ENCODE peak calls at places on chromosomes 11 and 22, in five cellular contexts. Q is right lobe of liver, U is fibroblast of villous mesenchyme, R is Calu3, B is endodermal cell. M is an unnamed sample.

GRCh38 chr11:117545706-117546105 is 218.1 kb downstream of the CEP164 start:
- DNase-seq in Q (no peak), U (no peak), R (no peak), B (no peak), M (no peak)

GRCh38 chr22:24542641-24543040 is 12.3 kb downstream of the GUCD1 start:
- DNase-seq in Q (peak; percentile 77), U (no peak), R (no peak), B (no peak), M (no peak)

GRCh38 chr11:110691961-110692360 is 20.3 kb downstream of the ARHGAP20 start:
- DNase-seq in Q (no peak), U (no peak), R (no peak), B (no peak), M (no peak)

GRCh38 chr22:39738746-39739145 is 154.8 kb downstream of the ENTHD1 start:
- DNase-seq in Q (no peak), U (peak; percentile 52), R (no peak), B (no peak), M (no peak)

GRCh38 chr11:117180020-117180419 is 1.5 kb downstream of the SIDT2 start:
- DNase-seq in Q (peak; percentile 19), U (peak; percentile 48), R (no peak), B (peak; percentile 54), M (no peak)

GRCh38 chr11:129922674-129923073 is 27.3 kb upstream of the NFRKB start:
- DNase-seq in Q (no peak), U (no peak), R (no peak), B (no peak), M (no peak)

GRCh38 chr11:116580828-116581227 is 192.0 kb downstream of the BUD13 start:
- DNase-seq in Q (no peak), U (no peak), R (no peak), B (peak; percentile 94), M (peak; percentile 15)

GRCh38 chr11:32659672-32660071 is 76.0 kb downstream of the EIF3M start:
- DNase-seq in Q (no peak), U (no peak), R (no peak), B (no peak), M (no peak)

GRCh38 chr11:10911907-10912306 is 54.1 kb upstream of the ZBED5 start:
- DNase-seq in Q (no peak), U (no peak), R (no peak), B (no peak), M (no peak)

GRCh38 chr11:66465371-66466224 is 1.1 kb upstream of the PELI3 start:
- DNase-seq in Q (no peak), U (no peak), R (no peak), B (no peak), M (no peak)

GRCh38 chr11:44030276-44030932 is 17.4 kb upstream of the ACCSL start:
- DNase-seq in Q (no peak), U (peak; percentile 81), R (no peak), B (peak; percentile 73), M (no peak)

GRCh38 chr22:23437779-23438178 is 142.3 kb downstream of the IGLL1 start:
- DNase-seq in Q (no peak), U (no peak), R (no peak), B (no peak), M (no peak)

GRCh38 chr11:134861490-134862107 is 449.6 kb upstream of the B3GAT1 start:
- DNase-seq in Q (no peak), U (no peak), R (no peak), B (no peak), M (no peak)

GRCh38 chr11:19935507-19935906 is 222.9 kb downstream of the NAV2 start:
- DNase-seq in Q (no peak), U (peak; percentile 36), R (no peak), B (peak; percentile 73), M (no peak)

GRCh38 chr11:32466279-32466915 is 31.1 kb upstream of the WT1 start:
- DNase-seq in Q (no peak), U (peak; percentile 47), R (no peak), B (no peak), M (no peak)

GRCh38 chr11:68127791-68128681 is 6.8 kb upstream of the CHKA start:
- DNase-seq in Q (peak; percentile 69), U (peak; percentile 86), R (peak; percentile 85), B (peak; percentile 99), M (peak; percentile 84)

GRCh38 chr11:9947231-9947864 is 283.5 kb downstream of the SWAP70 start:
- DNase-seq in Q (no peak), U (no peak), R (no peak), B (no peak), M (no peak)

GRCh38 chr11:78315724-78316123 is 101.9 kb downstream of the GAB2 start:
- DNase-seq in Q (no peak), U (no peak), R (no peak), B (no peak), M (no peak)

GRCh38 chr22:41661088-41661487 is 27.6 kb downstream of the SNU13 start:
- DNase-seq in Q (no peak), U (no peak), R (no peak), B (no peak), M (no peak)

GRCh38 chr11:57249384-57250319 is 12.6 kb upstream of the APLNR start:
- DNase-seq in Q (peak; percentile 70), U (peak; percentile 60), R (peak; percentile 77), B (peak; percentile 87), M (peak; percentile 81)

GRCh38 chr22:22171357-22172218 is 73.0 kb upstream of the VPREB1 start:
- DNase-seq in Q (peak; percentile 45), U (no peak), R (peak; percentile 47), B (peak; percentile 83), M (peak; percentile 55)

GRCh38 chr22:42145175-42145574 is 14.6 kb upstream of the CYP2D6 start:
- DNase-seq in Q (peak; percentile 63), U (no peak), R (no peak), B (no peak), M (no peak)

GRCh38 chr11:42462558-42463310 is 849.1 kb upstream of the API5 start:
- DNase-seq in Q (no peak), U (peak; percentile 7), R (no peak), B (no peak), M (no peak)

GRCh38 chr22:46067159-46068111 is 82.9 kb upstream of the PPARA start:
- DNase-seq in Q (peak; percentile 14), U (peak; percentile 70), R (peak; percentile 26), B (no peak), M (no peak)

DNA sequence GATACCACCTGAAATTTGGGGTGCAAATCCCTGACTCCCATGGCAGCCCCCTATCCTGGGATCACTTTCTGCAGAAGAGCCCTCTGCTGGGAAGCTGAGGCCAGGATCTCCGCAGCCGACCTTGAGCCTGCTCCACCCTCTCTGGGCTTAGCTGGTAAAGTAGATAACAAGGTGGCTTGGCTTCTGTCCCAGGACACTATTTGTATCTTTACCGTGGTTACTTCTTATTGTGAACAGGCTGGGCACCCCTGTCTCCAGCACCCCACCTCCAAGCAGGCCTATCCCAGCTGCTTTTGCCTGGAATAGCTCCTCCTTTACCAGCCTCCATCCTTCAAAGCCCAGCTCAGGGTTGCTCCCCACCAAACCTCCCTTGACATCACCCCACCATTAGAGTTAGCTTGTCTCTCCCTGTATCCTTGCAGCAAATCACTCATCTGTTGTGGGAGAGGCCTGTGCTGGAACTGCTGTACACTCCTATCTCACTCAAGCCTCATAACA is 35.2 kb upstream of the P2RY2 start:
- DNase-seq in Q (no peak), U (peak; percentile 30), R (no peak), B (no peak), M (no peak)
- TF ChIP-seq CTCF in Q (no peak), U (peak; percentile 16), R (no peak), B (peak; percentile 63), M (no peak)

GRCh38 chr22:19476023-19476422 is 3.0 kb downstream of the UFD1 start:
- DNase-seq in Q (no peak), U (no peak), R (no peak), B (no peak), M (no peak)

GRCh38 chr22:19478466-19479357 is at the start of gene UFD1:
- DNase-seq in Q (peak; percentile 85), U (peak; percentile 93), R (peak; percentile 82), B (peak; percentile 93), M (peak; percentile 74)

GRCh38 chr22:19479358-19480172 is at the start of gene CDC45:
- DNase-seq in Q (peak; percentile 95), U (peak; percentile 99), R (peak; percentile 94), B (peak; percentile 98), M (peak; percentile 89)

GRCh38 chr22:19478086-19478392 is 954 bp downstream of the UFD1 start:
- DNase-seq in Q (no peak), U (peak; percentile 14), R (no peak), B (no peak), M (no peak)

DNA sequence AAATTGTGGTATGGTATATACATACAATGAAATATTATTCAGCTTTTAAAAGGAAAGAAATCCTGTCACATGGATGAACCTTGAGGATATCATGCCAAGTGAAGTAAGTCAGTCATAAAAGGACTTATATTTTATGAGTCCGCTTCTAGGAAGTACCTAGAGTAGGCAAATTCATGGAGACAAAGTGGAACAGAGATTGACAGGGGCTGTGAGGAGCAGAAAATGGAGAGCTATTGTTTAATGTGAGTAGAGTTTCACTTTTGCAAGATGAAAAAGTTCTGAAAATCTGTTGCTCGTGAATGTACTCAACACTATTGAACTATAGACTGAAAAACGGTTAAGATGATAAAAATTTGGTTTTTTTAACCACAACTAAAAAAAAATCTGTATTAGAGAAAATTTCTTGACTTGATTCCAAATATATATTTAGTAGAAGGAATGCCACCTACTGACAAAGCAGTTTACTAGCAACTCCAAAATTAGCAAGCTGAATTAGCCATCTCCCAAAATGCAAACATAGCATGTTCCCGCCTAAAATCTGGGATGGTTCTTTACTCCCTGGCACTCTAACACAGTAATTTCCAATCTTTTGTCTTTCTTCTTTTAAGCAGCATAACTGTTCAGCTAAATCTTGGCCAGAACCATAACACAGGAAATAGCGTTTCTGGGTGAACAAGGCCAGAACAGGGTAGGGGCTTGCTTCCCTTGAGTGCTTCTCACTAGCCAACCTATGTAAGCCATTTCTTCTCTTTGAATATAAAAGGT is 1.5 kb downstream of the UFD1 start:
- DNase-seq in Q (no peak), U (no peak), R (no peak), B (no peak), M (no peak)
- TF ChIP-seq CTCF in Q (peak; percentile 39), U (peak; percentile 6), R (no peak), B (no peak), M (no peak)

DNA sequence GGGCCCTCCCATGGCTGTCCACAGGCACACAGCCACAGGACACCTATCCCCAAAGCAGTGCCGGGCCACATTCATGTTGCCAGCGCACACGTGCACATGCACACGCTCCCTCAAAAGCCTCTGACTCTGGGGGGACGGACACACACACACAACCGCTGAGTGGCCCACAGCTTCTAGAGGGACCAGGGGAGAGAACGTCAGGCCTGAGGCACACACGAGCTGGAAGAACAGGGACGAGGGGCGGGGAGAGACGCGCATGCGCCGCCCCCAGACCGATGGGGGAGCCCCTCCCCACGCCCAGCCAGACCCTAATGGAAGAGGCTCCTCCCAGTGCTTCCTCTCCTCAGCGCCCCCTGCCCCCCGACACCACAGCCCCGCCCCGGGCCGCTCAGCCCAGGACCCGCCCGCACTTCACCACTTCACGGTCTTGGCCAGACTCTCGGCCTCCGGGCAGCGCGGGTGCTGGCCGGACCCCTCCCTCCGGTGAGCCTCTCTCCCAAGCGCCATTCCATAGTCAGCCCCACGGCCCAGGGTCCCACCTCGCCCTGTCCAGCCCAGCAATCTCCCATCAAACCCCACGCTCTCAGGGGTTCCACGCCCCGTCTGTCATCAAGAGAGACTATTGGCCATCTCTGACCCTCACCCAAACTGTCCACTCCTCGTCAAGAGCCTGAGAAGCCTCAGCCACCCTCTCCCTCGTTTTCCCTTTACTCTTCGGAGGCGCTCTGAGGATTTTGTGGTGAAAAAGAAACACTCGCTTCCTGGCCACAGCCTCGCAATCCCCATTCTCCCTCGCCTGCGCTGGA is 11.7 kb downstream of the NRXN2 start:
- DNase-seq in Q (no peak), U (no peak), R (no peak), B (peak; percentile 84), M (no peak)
- TF ChIP-seq CTCF in Q (no peak), U (no peak), R (no peak), B (no peak), M (no peak)

GRCh38 chr11:29009426-29009825 is 901.2 kb downstream of the METTL15 start:
- DNase-seq in Q (no peak), U (peak; percentile 38), R (no peak), B (no peak), M (no peak)
- TF ChIP-seq CTCF in Q (no peak), U (no peak), R (no peak), B (no peak), M (no peak)

M was measured in endothelial cell.